ENCODE peak calls at places on chromosomes 11 and 22, in seven cellular contexts. V is HL-60, P is MM.1S, J is keratinocyte, X is fibroblast of pulmonary artery, D is uterus, M is upper lobe of left lung. R is an unnamed sample.

GRCh38 chr11:12280838-12281565 is 96.4 kb upstream of the PARVA start:
- DNase-seq in V (no peak), P (no peak), J (no peak), X (no peak), D (no peak), M (peak), R (no peak)

GRCh38 chr11:56841210-56841810 is 92.8 kb upstream of the OR9G4 start:
- DNase-seq in V (peak), P (peak), J (peak), X (peak), D (peak), M (no peak), R (peak)

GRCh38 chr22:24803064-24803542 is 2.9 kb upstream of the SGSM1 start:
- DNase-seq in V (peak), P (peak), J (peak), X (peak), D (no peak), M (no peak), R (peak)

GRCh38 chr11:1198766-1199688 is 23.8 kb upstream of the MUC5B start:
- DNase-seq in V (no peak), P (no peak), J (no peak), X (no peak), D (no peak), M (peak), R (no peak)

GRCh38 chr11:96137357-96137756 is 205.6 kb downstream of the MAML2 start:
- DNase-seq in V (no peak), P (no peak), J (no peak), X (peak), D (no peak), M (no peak), R (no peak)

GRCh38 chr11:11512929-11513328 is 108.9 kb downstream of the GALNT18 start:
- DNase-seq in V (no peak), P (no peak), J (no peak), X (no peak), D (no peak), M (no peak), R (no peak)

GRCh38 chr11:118897721-118898310 is 14.1 kb downstream of the CXCR5 start:
- DNase-seq in V (no peak), P (no peak), J (no peak), X (no peak), D (peak), M (no peak), R (no peak)

GRCh38 chr11:44219830-44220778 is 89.8 kb downstream of the ALX4 start:
- DNase-seq in V (no peak), P (no peak), J (no peak), X (no peak), D (no peak), M (no peak), R (no peak)

GRCh38 chr11:100738701-100739100 is 51.6 kb downstream of the ARHGAP42 start:
- DNase-seq in V (no peak), P (no peak), J (no peak), X (no peak), D (no peak), M (no peak), R (no peak)

GRCh38 chr11:11987503-11988022 is 20.9 kb downstream of the DKK3 start:
- DNase-seq in V (peak), P (no peak), J (no peak), X (peak), D (no peak), M (no peak), R (no peak)

GRCh38 chr11:118530683-118531596 is at the start of gene TMEM25:
- DNase-seq in V (no peak), P (peak), J (no peak), X (peak), D (peak), M (peak), R (no peak)

GRCh38 chr11:121446752-121447156 is 5.4 kb upstream of the SORL1 start:
- DNase-seq in V (no peak), P (no peak), J (no peak), X (peak), D (no peak), M (no peak), R (no peak)

GRCh38 chr22:42636506-42636905 is 3.9 kb downstream of the ATP5MGL start:
- DNase-seq in V (no peak), P (no peak), J (no peak), X (no peak), D (no peak), M (peak), R (no peak)

GRCh38 chr22:42313204-42313603 is 42.8 kb upstream of the TCF20 start:
- DNase-seq in V (no peak), P (no peak), J (no peak), X (no peak), D (no peak), M (no peak), R (no peak)

GRCh38 chr11:134665571-134666268 is 253.7 kb upstream of the B3GAT1 start:
- DNase-seq in V (no peak), P (no peak), J (no peak), X (no peak), D (no peak), M (no peak), R (no peak)

GRCh38 chr11:95805869-95806268 is 15.6 kb downstream of the CEP57 start:
- DNase-seq in V (no peak), P (no peak), J (no peak), X (no peak), D (no peak), M (no peak), R (no peak)

GRCh38 chr11:12330491-12331231 is 46.7 kb upstream of the PARVA start:
- DNase-seq in V (no peak), P (no peak), J (no peak), X (no peak), D (no peak), M (no peak), R (no peak)

GRCh38 chr11:108009497-108010360 is 1.0 kb downstream of the CUL5 start:
- DNase-seq in V (no peak), P (no peak), J (no peak), X (peak), D (no peak), M (no peak), R (no peak)

GRCh38 chr11:66116576-66117361 is 46.7 kb downstream of the PACS1 start:
- DNase-seq in V (no peak), P (no peak), J (no peak), X (no peak), D (no peak), M (no peak), R (no peak)
- H3K4me3 ChIP-seq in V (no peak), P (no peak), J (no peak), X (no peak), D (no peak), M (no peak), R (no peak)

DNA sequence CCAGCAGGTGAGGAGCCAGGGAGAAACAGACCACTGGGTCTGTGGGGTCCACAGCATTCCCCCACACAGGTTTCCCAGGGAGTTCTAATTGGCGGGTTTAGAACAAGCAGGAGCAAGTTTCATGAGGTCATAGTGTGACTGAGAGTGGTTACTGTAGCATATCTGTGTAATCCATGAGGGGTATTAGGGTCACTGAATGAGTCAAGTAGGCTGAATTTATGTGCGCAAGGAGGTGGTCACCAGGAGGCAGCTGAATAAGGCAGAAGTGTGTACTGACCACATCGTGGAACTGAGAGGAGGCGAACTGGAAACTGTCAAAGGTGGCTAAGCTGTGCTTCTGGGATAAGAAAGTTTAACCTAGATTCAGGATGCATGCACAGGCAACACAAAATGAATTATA is 876.0 kb downstream of the METTL15 start:
- DNase-seq in V (no peak), P (no peak), J (no peak), X (no peak), D (no peak), M (no peak), R (no peak)
- TF ChIP-seq CTCF in V (no peak), P (no peak), J (no peak), X (no peak), D (no peak), M (no peak), R (no peak)

GRCh38 chr11:2892215-2893020 is 6.8 kb upstream of the CDKN1C start:
- DNase-seq in V (peak), P (peak), J (no peak), X (peak), D (peak), M (peak), R (no peak)

GRCh38 chr11:2891291-2891690 is 5.7 kb upstream of the CDKN1C start:
- DNase-seq in V (no peak), P (no peak), J (no peak), X (no peak), D (no peak), M (no peak), R (no peak)

GRCh38 chr11:2891901-2892214 is 6.3 kb upstream of the CDKN1C start:
- DNase-seq in V (no peak), P (no peak), J (no peak), X (no peak), D (peak), M (no peak), R (no peak)

GRCh38 chr11:2893935-2894334 is 8.4 kb upstream of the CDKN1C start:
- DNase-seq in V (no peak), P (no peak), J (no peak), X (no peak), D (no peak), M (no peak), R (no peak)

DNA sequence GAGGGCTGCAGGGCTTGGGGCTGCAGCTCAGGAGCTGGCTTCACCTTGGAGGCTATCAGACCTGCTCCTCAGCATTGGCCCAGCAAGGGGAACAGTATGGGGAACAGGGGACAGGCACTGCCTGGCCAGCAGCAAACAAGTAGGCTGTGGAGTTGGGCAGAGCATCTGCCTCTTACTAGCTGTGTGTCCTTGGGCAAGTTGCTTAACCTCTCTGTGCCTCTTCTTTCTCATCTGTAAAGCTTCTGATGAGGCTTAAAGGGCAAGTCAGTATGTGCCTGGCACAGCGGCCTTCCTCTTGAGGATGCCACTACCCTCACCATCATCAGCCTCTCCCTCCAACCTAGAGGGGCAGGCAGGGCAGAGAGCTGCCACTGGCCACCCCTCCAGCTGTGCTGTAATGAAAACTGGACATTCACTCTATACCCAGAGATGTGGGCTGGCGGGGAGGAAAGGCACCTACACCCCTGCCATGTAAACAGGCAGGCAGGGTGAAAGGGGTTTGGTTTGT is 7.5 kb upstream of the CDKN1C start:
- DNase-seq in V (no peak), P (no peak), J (no peak), X (no peak), D (no peak), M (no peak), R (no peak)
- H3K4me3 ChIP-seq in V (no peak), P (peak), J (peak), X (peak), D (no peak), M (peak), R (peak)

GRCh38 chr11:75350743-75351540 is 519 bp downstream of the ARRB1 start:
- DNase-seq in V (peak), P (no peak), J (peak), X (no peak), D (peak), M (peak), R (no peak)
- TF ChIP-seq CTCF in V (no peak), P (no peak), J (no peak), X (peak), D (no peak), M (no peak), R (no peak)

R was measured in astrocyte of the cerebellum.